ENCODE peak calls at places on chromosomes 11 and 22, in four cellular contexts. A is NCI-H460; H is Jurkat, Clone E6-1; N is sigmoid colon. L is an unnamed sample.

GRCh38 chr11:15535414-15535813 is 420.7 kb downstream of the INSC start:
- DNase-seq in A (no peak), H (no peak), N (no peak), L (no peak)

GRCh38 chr11:59551651-59552521 is 40.5 kb downstream of the OR4D9 start:
- DNase-seq in A (peak), H (no peak), N (peak), L (peak)

GRCh38 chr22:49034836-49035817 is 792.5 kb downstream of the BRD1 start:
- DNase-seq in A (no peak), H (no peak), N (no peak), L (no peak)

GRCh38 chr22:25067851-25068421 is 115.4 kb downstream of the KIAA1671 start:
- DNase-seq in A (no peak), H (peak), N (no peak), L (no peak)

GRCh38 chr11:123853038-123853437 is 32.4 kb downstream of the TMEM225 start:
- DNase-seq in A (no peak), H (no peak), N (no peak), L (no peak)

GRCh38 chr11:96741068-96741467 is 351.3 kb downstream of the JRKL start:
- DNase-seq in A (no peak), H (no peak), N (no peak), L (no peak)

GRCh38 chr22:41290262-41291221 is 4.6 kb upstream of the RANGAP1 start:
- DNase-seq in A (no peak), H (no peak), N (no peak), L (no peak)

GRCh38 chr22:44437493-44438015 is 60.5 kb downstream of the RTL6 start:
- DNase-seq in A (no peak), H (no peak), N (peak), L (no peak)

GRCh38 chr11:125701858-125702621 is 21.4 kb upstream of the ACRV1 start:
- DNase-seq in A (no peak), H (no peak), N (no peak), L (no peak)

GRCh38 chr11:60100511-60100910 is 12.0 kb downstream of the MS4A2 start:
- DNase-seq in A (no peak), H (no peak), N (no peak), L (no peak)

GRCh38 chr11:4464216-4465159 is 15.4 kb downstream of the OR52K2 start:
- DNase-seq in A (peak), H (no peak), N (no peak), L (no peak)

GRCh38 chr22:21832291-21833290 is 34.9 kb downstream of the MAPK1 start:
- DNase-seq in A (no peak), H (no peak), N (no peak), L (no peak)

GRCh38 chr11:121418625-121419114 is 33.4 kb upstream of the SORL1 start:
- DNase-seq in A (no peak), H (peak), N (no peak), L (peak)

GRCh38 chr11:67277231-67277961 is 11.1 kb downstream of the GRK2 start:
- DNase-seq in A (peak), H (peak), N (peak), L (peak)

GRCh38 chr22:22976033-22976922 is 88.7 kb downstream of the IGLL5 start:
- DNase-seq in A (no peak), H (no peak), N (no peak), L (no peak)

GRCh38 chr11:49208006-49208721 is at the start of gene FOLH1:
- DNase-seq in A (no peak), H (no peak), N (peak), L (peak)

GRCh38 chr11:422249-422656 is 7.5 kb upstream of the SIGIRR start:
- DNase-seq in A (no peak), H (no peak), N (no peak), L (no peak)

GRCh38 chr11:106187860-106188456 is 110.5 kb downstream of the AASDHPPT start:
- DNase-seq in A (no peak), H (no peak), N (no peak), L (no peak)

GRCh38 chr11:102268083-102268984 is 49.0 kb upstream of the BIRC3 start:
- DNase-seq in A (peak), H (peak), N (peak), L (peak)

GRCh38 chr11:128582496-128583366 is 4.6 kb downstream of the ETS1 start:
- DNase-seq in A (peak), H (no peak), N (peak), L (no peak)

GRCh38 chr11:21582791-21583190 is 610.1 kb upstream of the ANO5 start:
- DNase-seq in A (no peak), H (no peak), N (no peak), L (no peak)

GRCh38 chr11:116882386-116882785 is 45.0 kb upstream of the APOA1 start:
- DNase-seq in A (no peak), H (no peak), N (no peak), L (no peak)

GRCh38 chr11:117876341-117877119 is at the start of gene FXYD6:
- DNase-seq in A (no peak), H (no peak), N (peak), L (no peak)

GRCh38 chr11:86219291-86220193 is 25.0 kb upstream of the EED start:
- DNase-seq in A (no peak), H (no peak), N (no peak), L (peak)

GRCh38 chr11:72238040-72238450 is 5.9 kb downstream of the PHOX2A start:
- DNase-seq in A (peak), H (peak), N (peak), L (peak)

GRCh38 chr11:7575841-7576451 is 62.1 kb downstream of the PPFIBP2 start:
- DNase-seq in A (no peak), H (peak), N (no peak), L (peak)

GRCh38 chr11:9263840-9264380 is 1.2 kb downstream of the DENND5A start:
- DNase-seq in A (no peak), H (no peak), N (no peak), L (peak)

GRCh38 chr22:38841211-38841610 is 2.6 kb downstream of the NPTXR start:
- DNase-seq in A (no peak), H (no peak), N (no peak), L (no peak)

GRCh38 chr22:19887251-19887985 is 32.7 kb upstream of the GNB1L start:
- DNase-seq in A (no peak), H (no peak), N (no peak), L (no peak)

GRCh38 chr11:38680746-38681145 is 2082.7 kb upstream of the RAG2 start:
- DNase-seq in A (no peak), H (no peak), N (no peak), L (no peak)

GRCh38 chr11:44931466-44931865 is 19.2 kb downstream of the TP53I11 start:
- DNase-seq in A (no peak), H (no peak), N (no peak), L (no peak)

GRCh38 chr11:13207665-13208594 is 69.7 kb upstream of the BMAL1 start:
- DNase-seq in A (no peak), H (peak), N (no peak), L (peak)

GRCh38 chr11:64687204-64687603 is 35.8 kb downstream of the NRXN2 start:
- DNase-seq in A (no peak), H (no peak), N (peak), L (no peak)

GRCh38 chr11:13189561-13190435 is 87.8 kb upstream of the BMAL1 start:
- DNase-seq in A (no peak), H (no peak), N (no peak), L (no peak)

GRCh38 chr11:16788141-16789060 is 50.0 kb downstream of the C11orf58 start:
- DNase-seq in A (peak), H (peak), N (peak), L (peak)

GRCh38 chr11:130449996-130450419 is 1.6 kb downstream of the ADAMTS15 start:
- DNase-seq in A (no peak), H (no peak), N (peak), L (no peak)

GRCh38 chr11:16603890-16604783 is 134.3 kb upstream of the C11orf58 start:
- DNase-seq in A (no peak), H (no peak), N (peak), L (no peak)

GRCh38 chr22:27391092-27391770 is 410.3 kb downstream of the MN1 start:
- DNase-seq in A (no peak), H (no peak), N (peak), L (no peak)